ENCODE peak calls at places on chromosomes 1 and 21, in five cellular contexts. X is Ammon's horn, T is lower lobe of right lung, R is DMS 273 treated with DMSO at 0.1 percent for 48 hours, S is GM03348. K is an unnamed sample.

GRCh38 chr21:35648512-35648911 is 411.8 kb downstream of the SETD4 start:
- DNase-seq in X (no peak), T (no peak), R (no peak), S (no peak), K (no peak)

GRCh38 chr1:25033828-25034451 is 103.9 kb upstream of the RUNX3 start:
- DNase-seq in X (peak), T (peak), R (no peak), S (no peak), K (no peak)

GRCh38 chr1:227894306-227894721 is 53.4 kb downstream of the WNT9A start:
- DNase-seq in X (no peak), T (peak), R (no peak), S (no peak), K (no peak)

GRCh38 chr1:240258910-240259309 is 167.2 kb downstream of the FMN2 start:
- DNase-seq in X (peak), T (no peak), R (no peak), S (peak), K (no peak)

GRCh38 chr1:171801395-171801990 is 20.0 kb downstream of the METTL13 start:
- DNase-seq in X (peak), T (no peak), R (no peak), S (peak), K (peak)

GRCh38 chr1:105000793-105001192 is 1251.1 kb downstream of the AMY1C start:
- DNase-seq in X (no peak), T (no peak), R (no peak), S (no peak), K (no peak)

GRCh38 chr1:22143586-22144033 is 713 bp upstream of the WNT4 start:
- DNase-seq in X (no peak), T (no peak), R (no peak), S (peak), K (no peak)

GRCh38 chr1:200707116-200707515 is 31.6 kb upstream of the CAMSAP2 start:
- DNase-seq in X (peak), T (no peak), R (no peak), S (no peak), K (peak)

GRCh38 chr1:26536521-26536920 is 7.0 kb downstream of the RPS6KA1 start:
- DNase-seq in X (no peak), T (no peak), R (no peak), S (no peak), K (no peak)

GRCh38 chr1:151988405-151988851 is 5.2 kb downstream of the S100A10 start:
- DNase-seq in X (no peak), T (no peak), R (no peak), S (peak), K (no peak)

GRCh38 chr21:45326169-45326833 is 38.6 kb upstream of the POFUT2 start:
- DNase-seq in X (peak), T (peak), R (no peak), S (peak), K (no peak)

GRCh38 chr1:210332233-210332632 is 3.5 kb downstream of the HHAT start:
- DNase-seq in X (no peak), T (no peak), R (no peak), S (no peak), K (no peak)

GRCh38 chr1:182829285-182829932 is 9.7 kb upstream of the DHX9 start:
- DNase-seq in X (no peak), T (no peak), R (no peak), S (no peak), K (no peak)

GRCh38 chr1:25712299-25712970 is 87.6 kb upstream of the SELENON start:
- DNase-seq in X (no peak), T (no peak), R (no peak), S (no peak), K (no peak)

GRCh38 chr1:232905324-232906034 is 44.9 kb upstream of the NTPCR start:
- DNase-seq in X (no peak), T (no peak), R (no peak), S (no peak), K (no peak)

GRCh38 chr21:45156459-45156858 is 82.1 kb downstream of the ADARB1 start:
- DNase-seq in X (no peak), T (no peak), R (no peak), S (no peak), K (no peak)